ENCODE peak calls at places on chromosomes 6 and 20, in eight cellular contexts. One of them, this sample, is unnamed.

GRCh38 chr6:42393339-42393738 is 58.4 kb downstream of the TRERF1 start:
- DNase-seq in EL: no peak
- DNase-seq in left ventricle myocardium inferior: no peak
- DNase-seq in hippocampal formation: no peak
- DNase-seq in NT2/D1: no peak
- DNase-seq in HT1080: no peak
- DNase-seq in cardiac muscle cell: no peak
- DNase-seq in activated CD4-positive, CD25-positive, alpha-beta regulatory T cell: no peak
- DNase-seq in this sample: no peak

GRCh38 chr6:121823437-121823851 is 388.0 kb downstream of the GJA1 start:
- DNase-seq in EL: peak
- DNase-seq in left ventricle myocardium inferior: no peak
- DNase-seq in hippocampal formation: no peak
- DNase-seq in NT2/D1: peak
- DNase-seq in HT1080: peak
- DNase-seq in cardiac muscle cell: peak
- DNase-seq in activated CD4-positive, CD25-positive, alpha-beta regulatory T cell: no peak
- DNase-seq in this sample: peak

GRCh38 chr6:154528286-154528915 is 17.9 kb upstream of the CNKSR3 start:
- DNase-seq in EL: no peak
- DNase-seq in left ventricle myocardium inferior: no peak
- DNase-seq in hippocampal formation: no peak
- DNase-seq in NT2/D1: no peak
- DNase-seq in HT1080: no peak
- DNase-seq in cardiac muscle cell: no peak
- DNase-seq in activated CD4-positive, CD25-positive, alpha-beta regulatory T cell: no peak
- DNase-seq in this sample: no peak

GRCh38 chr20:51712501-51713212 is 55.5 kb downstream of the ATP9A start:
- DNase-seq in EL: no peak
- DNase-seq in left ventricle myocardium inferior: no peak
- DNase-seq in hippocampal formation: peak
- DNase-seq in NT2/D1: no peak
- DNase-seq in HT1080: peak
- DNase-seq in cardiac muscle cell: peak
- DNase-seq in activated CD4-positive, CD25-positive, alpha-beta regulatory T cell: no peak
- DNase-seq in this sample: peak

GRCh38 chr6:36947570-36948351 is 6.8 kb upstream of the PI16 start:
- DNase-seq in EL: no peak
- DNase-seq in left ventricle myocardium inferior: no peak
- DNase-seq in hippocampal formation: peak
- DNase-seq in NT2/D1: no peak
- DNase-seq in HT1080: peak
- DNase-seq in cardiac muscle cell: no peak
- DNase-seq in activated CD4-positive, CD25-positive, alpha-beta regulatory T cell: no peak
- DNase-seq in this sample: no peak

GRCh38 chr6:49551126-49551865 is 828 bp downstream of the C6orf141 start:
- DNase-seq in EL: peak
- DNase-seq in left ventricle myocardium inferior: no peak
- DNase-seq in hippocampal formation: no peak
- DNase-seq in NT2/D1: peak
- DNase-seq in HT1080: peak
- DNase-seq in cardiac muscle cell: peak
- DNase-seq in activated CD4-positive, CD25-positive, alpha-beta regulatory T cell: no peak
- DNase-seq in this sample: peak

GRCh38 chr6:54255881-54256280 is 52.4 kb upstream of the TINAG start:
- DNase-seq in EL: no peak
- DNase-seq in left ventricle myocardium inferior: no peak
- DNase-seq in hippocampal formation: peak
- DNase-seq in NT2/D1: no peak
- DNase-seq in HT1080: no peak
- DNase-seq in cardiac muscle cell: peak
- DNase-seq in activated CD4-positive, CD25-positive, alpha-beta regulatory T cell: no peak
- DNase-seq in this sample: no peak

GRCh38 chr20:5410450-5410849 is 93.7 kb upstream of the PROKR2 start:
- DNase-seq in EL: no peak
- DNase-seq in left ventricle myocardium inferior: no peak
- DNase-seq in hippocampal formation: no peak
- DNase-seq in NT2/D1: no peak
- DNase-seq in HT1080: no peak
- DNase-seq in cardiac muscle cell: no peak
- DNase-seq in activated CD4-positive, CD25-positive, alpha-beta regulatory T cell: no peak
- DNase-seq in this sample: no peak

GRCh38 chr6:32081168-32081624 is 27.9 kb downstream of the TNXB start:
- DNase-seq in EL: peak
- DNase-seq in left ventricle myocardium inferior: peak
- DNase-seq in hippocampal formation: no peak
- DNase-seq in NT2/D1: no peak
- DNase-seq in HT1080: peak
- DNase-seq in cardiac muscle cell: no peak
- DNase-seq in activated CD4-positive, CD25-positive, alpha-beta regulatory T cell: no peak
- DNase-seq in this sample: peak

GRCh38 chr6:110296151-110297028 is 61.8 kb downstream of the METTL24 start:
- DNase-seq in EL: no peak
- DNase-seq in left ventricle myocardium inferior: no peak
- DNase-seq in hippocampal formation: no peak
- DNase-seq in NT2/D1: no peak
- DNase-seq in HT1080: no peak
- DNase-seq in cardiac muscle cell: no peak
- DNase-seq in activated CD4-positive, CD25-positive, alpha-beta regulatory T cell: no peak
- DNase-seq in this sample: no peak

GRCh38 chr6:149985506-149985937 is 21.8 kb downstream of the ULBP1 start:
- DNase-seq in EL: peak
- DNase-seq in left ventricle myocardium inferior: no peak
- DNase-seq in hippocampal formation: no peak
- DNase-seq in NT2/D1: no peak
- DNase-seq in HT1080: peak
- DNase-seq in cardiac muscle cell: no peak
- DNase-seq in activated CD4-positive, CD25-positive, alpha-beta regulatory T cell: no peak
- DNase-seq in this sample: peak

GRCh38 chr20:56249244-56249955 is 868 bp downstream of the MC3R start:
- DNase-seq in EL: peak
- DNase-seq in left ventricle myocardium inferior: no peak
- DNase-seq in hippocampal formation: no peak
- DNase-seq in NT2/D1: no peak
- DNase-seq in HT1080: peak
- DNase-seq in cardiac muscle cell: no peak
- DNase-seq in activated CD4-positive, CD25-positive, alpha-beta regulatory T cell: no peak
- DNase-seq in this sample: peak

GRCh38 chr6:148027201-148027600 is 315.4 kb upstream of the SASH1 start:
- DNase-seq in EL: no peak
- DNase-seq in left ventricle myocardium inferior: no peak
- DNase-seq in hippocampal formation: no peak
- DNase-seq in NT2/D1: no peak
- DNase-seq in HT1080: no peak
- DNase-seq in cardiac muscle cell: no peak
- DNase-seq in activated CD4-positive, CD25-positive, alpha-beta regulatory T cell: no peak
- DNase-seq in this sample: no peak

GRCh38 chr20:57835462-57836455 is 125.9 kb upstream of the PMEPA1 start:
- DNase-seq in EL: no peak
- DNase-seq in left ventricle myocardium inferior: no peak
- DNase-seq in hippocampal formation: no peak
- DNase-seq in NT2/D1: peak
- DNase-seq in HT1080: no peak
- DNase-seq in cardiac muscle cell: no peak
- DNase-seq in activated CD4-positive, CD25-positive, alpha-beta regulatory T cell: no peak
- DNase-seq in this sample: no peak

GRCh38 chr6:45965787-45966186 is 49.9 kb downstream of the CLIC5 start:
- DNase-seq in EL: peak
- DNase-seq in left ventricle myocardium inferior: no peak
- DNase-seq in hippocampal formation: no peak
- DNase-seq in NT2/D1: no peak
- DNase-seq in HT1080: peak
- DNase-seq in cardiac muscle cell: no peak
- DNase-seq in activated CD4-positive, CD25-positive, alpha-beta regulatory T cell: no peak
- DNase-seq in this sample: peak

GRCh38 chr6:127956260-127956888 is 55.5 kb upstream of the THEMIS start:
- DNase-seq in EL: peak
- DNase-seq in left ventricle myocardium inferior: no peak
- DNase-seq in hippocampal formation: no peak
- DNase-seq in NT2/D1: no peak
- DNase-seq in HT1080: peak
- DNase-seq in cardiac muscle cell: no peak
- DNase-seq in activated CD4-positive, CD25-positive, alpha-beta regulatory T cell: no peak
- DNase-seq in this sample: peak

GRCh38 chr20:25439328-25439727 is 31.9 kb downstream of the GINS1 start:
- DNase-seq in EL: no peak
- DNase-seq in left ventricle myocardium inferior: no peak
- DNase-seq in hippocampal formation: no peak
- DNase-seq in NT2/D1: no peak
- DNase-seq in HT1080: no peak
- DNase-seq in cardiac muscle cell: no peak
- DNase-seq in activated CD4-positive, CD25-positive, alpha-beta regulatory T cell: no peak
- DNase-seq in this sample: no peak

GRCh38 chr6:47655719-47656595 is 42.4 kb upstream of the ADGRF4 start:
- DNase-seq in EL: peak
- DNase-seq in left ventricle myocardium inferior: no peak
- DNase-seq in hippocampal formation: no peak
- DNase-seq in NT2/D1: no peak
- DNase-seq in HT1080: peak
- DNase-seq in cardiac muscle cell: peak
- DNase-seq in activated CD4-positive, CD25-positive, alpha-beta regulatory T cell: peak
- DNase-seq in this sample: peak

GRCh38 chr20:46639587-46639986 is 11.7 kb downstream of the SLC13A3 start:
- DNase-seq in EL: no peak
- DNase-seq in left ventricle myocardium inferior: no peak
- DNase-seq in hippocampal formation: no peak
- DNase-seq in NT2/D1: no peak
- DNase-seq in HT1080: no peak
- DNase-seq in cardiac muscle cell: no peak
- DNase-seq in activated CD4-positive, CD25-positive, alpha-beta regulatory T cell: no peak
- DNase-seq in this sample: peak

GRCh38 chr6:124054034-124054433 is 250.4 kb downstream of the NKAIN2 start:
- DNase-seq in EL: no peak
- DNase-seq in left ventricle myocardium inferior: no peak
- DNase-seq in hippocampal formation: no peak
- DNase-seq in NT2/D1: no peak
- DNase-seq in HT1080: no peak
- DNase-seq in cardiac muscle cell: no peak
- DNase-seq in activated CD4-positive, CD25-positive, alpha-beta regulatory T cell: no peak
- DNase-seq in this sample: no peak

GRCh38 chr6:165624871-165625639 is 38.0 kb downstream of the PDE10A start:
- DNase-seq in EL: no peak
- DNase-seq in left ventricle myocardium inferior: no peak
- DNase-seq in hippocampal formation: no peak
- DNase-seq in NT2/D1: no peak
- DNase-seq in HT1080: no peak
- DNase-seq in cardiac muscle cell: no peak
- DNase-seq in activated CD4-positive, CD25-positive, alpha-beta regulatory T cell: no peak
- DNase-seq in this sample: no peak

GRCh38 chr6:24744911-24745310 is 26.0 kb upstream of the C6orf62 start:
- DNase-seq in EL: no peak
- DNase-seq in left ventricle myocardium inferior: no peak
- DNase-seq in hippocampal formation: peak
- DNase-seq in NT2/D1: no peak
- DNase-seq in HT1080: no peak
- DNase-seq in cardiac muscle cell: no peak
- DNase-seq in activated CD4-positive, CD25-positive, alpha-beta regulatory T cell: no peak
- DNase-seq in this sample: no peak

GRCh38 chr6:168343239-168344167 is 23.9 kb upstream of the DACT2 start:
- DNase-seq in EL: no peak
- DNase-seq in left ventricle myocardium inferior: no peak
- DNase-seq in hippocampal formation: no peak
- DNase-seq in NT2/D1: no peak
- DNase-seq in HT1080: no peak
- DNase-seq in cardiac muscle cell: peak
- DNase-seq in activated CD4-positive, CD25-positive, alpha-beta regulatory T cell: no peak
- DNase-seq in this sample: no peak

GRCh38 chr6:36853325-36853724 is 14.1 kb upstream of the CPNE5 start:
- DNase-seq in EL: peak
- DNase-seq in left ventricle myocardium inferior: no peak
- DNase-seq in hippocampal formation: no peak
- DNase-seq in NT2/D1: no peak
- DNase-seq in HT1080: peak
- DNase-seq in cardiac muscle cell: no peak
- DNase-seq in activated CD4-positive, CD25-positive, alpha-beta regulatory T cell: no peak
- DNase-seq in this sample: peak

GRCh38 chr20:58421497-58421850 is 32.4 kb downstream of the VAPB start:
- DNase-seq in EL: no peak
- DNase-seq in left ventricle myocardium inferior: no peak
- DNase-seq in hippocampal formation: no peak
- DNase-seq in NT2/D1: no peak
- DNase-seq in HT1080: no peak
- DNase-seq in cardiac muscle cell: no peak
- DNase-seq in activated CD4-positive, CD25-positive, alpha-beta regulatory T cell: no peak
- DNase-seq in this sample: no peak

GRCh38 chr6:132598473-132598872 is 8.9 kb upstream of the TAAR5 start:
- DNase-seq in EL: peak
- DNase-seq in left ventricle myocardium inferior: no peak
- DNase-seq in hippocampal formation: no peak
- DNase-seq in NT2/D1: no peak
- DNase-seq in HT1080: peak
- DNase-seq in cardiac muscle cell: peak
- DNase-seq in activated CD4-positive, CD25-positive, alpha-beta regulatory T cell: no peak
- DNase-seq in this sample: peak

GRCh38 chr20:61125536-61126180 is 126.4 kb upstream of the CDH4 start:
- DNase-seq in EL: no peak
- DNase-seq in left ventricle myocardium inferior: no peak
- DNase-seq in hippocampal formation: no peak
- DNase-seq in NT2/D1: no peak
- DNase-seq in HT1080: no peak
- DNase-seq in cardiac muscle cell: no peak
- DNase-seq in activated CD4-positive, CD25-positive, alpha-beta regulatory T cell: no peak
- DNase-seq in this sample: no peak

GRCh38 chr6:136582702-136583471 is 32.7 kb upstream of the MAP7 start:
- DNase-seq in EL: peak
- DNase-seq in left ventricle myocardium inferior: no peak
- DNase-seq in hippocampal formation: peak
- DNase-seq in NT2/D1: no peak
- DNase-seq in HT1080: peak
- DNase-seq in cardiac muscle cell: no peak
- DNase-seq in activated CD4-positive, CD25-positive, alpha-beta regulatory T cell: no peak
- DNase-seq in this sample: peak

GRCh38 chr6:71190809-71191208 is 97.8 kb upstream of the OGFRL1 start:
- DNase-seq in EL: peak
- DNase-seq in left ventricle myocardium inferior: no peak
- DNase-seq in hippocampal formation: no peak
- DNase-seq in NT2/D1: no peak
- DNase-seq in HT1080: peak
- DNase-seq in cardiac muscle cell: peak
- DNase-seq in activated CD4-positive, CD25-positive, alpha-beta regulatory T cell: no peak
- DNase-seq in this sample: peak

GRCh38 chr6:11772109-11772830 is 6.3 kb downstream of the ADTRP start:
- DNase-seq in EL: peak
- DNase-seq in left ventricle myocardium inferior: no peak
- DNase-seq in hippocampal formation: no peak
- DNase-seq in NT2/D1: no peak
- DNase-seq in HT1080: peak
- DNase-seq in cardiac muscle cell: no peak
- DNase-seq in activated CD4-positive, CD25-positive, alpha-beta regulatory T cell: no peak
- DNase-seq in this sample: peak

GRCh38 chr20:6575912-6576391 is 191.5 kb upstream of the BMP2 start:
- DNase-seq in EL: peak
- DNase-seq in left ventricle myocardium inferior: no peak
- DNase-seq in hippocampal formation: no peak
- DNase-seq in NT2/D1: no peak
- DNase-seq in HT1080: no peak
- DNase-seq in cardiac muscle cell: peak
- DNase-seq in activated CD4-positive, CD25-positive, alpha-beta regulatory T cell: no peak
- DNase-seq in this sample: peak

GRCh38 chr6:18099501-18099900 is 23.0 kb downstream of the NHLRC1 start:
- DNase-seq in EL: no peak
- DNase-seq in left ventricle myocardium inferior: no peak
- DNase-seq in hippocampal formation: no peak
- DNase-seq in NT2/D1: no peak
- DNase-seq in HT1080: no peak
- DNase-seq in cardiac muscle cell: no peak
- DNase-seq in activated CD4-positive, CD25-positive, alpha-beta regulatory T cell: no peak
- DNase-seq in this sample: peak

GRCh38 chr6:144181639-144182038 is 31.3 kb downstream of the STX11 start:
- DNase-seq in EL: no peak
- DNase-seq in left ventricle myocardium inferior: no peak
- DNase-seq in hippocampal formation: no peak
- DNase-seq in NT2/D1: no peak
- DNase-seq in HT1080: no peak
- DNase-seq in cardiac muscle cell: no peak
- DNase-seq in activated CD4-positive, CD25-positive, alpha-beta regulatory T cell: no peak
- DNase-seq in this sample: no peak

GRCh38 chr6:170072246-170072645 is 218.6 kb downstream of the DLL1 start:
- DNase-seq in EL: no peak
- DNase-seq in left ventricle myocardium inferior: no peak
- DNase-seq in hippocampal formation: no peak
- DNase-seq in NT2/D1: no peak
- DNase-seq in HT1080: no peak
- DNase-seq in cardiac muscle cell: no peak
- DNase-seq in activated CD4-positive, CD25-positive, alpha-beta regulatory T cell: no peak
- DNase-seq in this sample: no peak